ENCODE peak calls at places on chromosome 5, in nine cellular contexts. U, X, C, J, W, T, V, Y and L are unnamed samples.

GRCh38 chr5:4065472-4066320 is 470.1 kb downstream of the IRX1 start:
- DNase-seq in U (no peak), X (no peak), C (no peak), J (no peak), W (no peak), T (no peak), V (no peak), Y (no peak), L (no peak)

GRCh38 chr5:5277118-5277517 is 137.0 kb downstream of the ADAMTS16 start:
- DNase-seq in U (no peak), X (no peak), C (no peak), J (no peak), W (no peak), T (no peak), V (no peak), Y (no peak), L (no peak)

GRCh38 chr5:154831451-154831850 is 19.0 kb downstream of the FAXDC2 start:
- DNase-seq in U (no peak), X (no peak), C (no peak), J (no peak), W (no peak), T (no peak), V (no peak), Y (no peak), L (no peak)

GRCh38 chr5:137636846-137637515 is 98.9 kb downstream of the KLHL3 start:
- DNase-seq in U (no peak), X (no peak), C (no peak), J (no peak), W (no peak), T (no peak), V (no peak), Y (no peak), L (no peak)

GRCh38 chr5:181223729-181224389 is 778 bp downstream of the TRIM41 start:
- DNase-seq in U (peak; percentile 84), X (no peak), C (no peak), J (no peak), W (no peak), T (peak; percentile 41), V (peak; percentile 49), Y (no peak), L (no peak)

GRCh38 chr5:97062046-97062445 is 80.4 kb downstream of the LIX1 start:
- DNase-seq in U (no peak), X (no peak), C (no peak), J (no peak), W (no peak), T (no peak), V (no peak), Y (no peak), L (no peak)

GRCh38 chr5:144377207-144377606 is 206.5 kb downstream of the KCTD16 start:
- DNase-seq in U (no peak), X (no peak), C (no peak), J (no peak), W (no peak), T (no peak), V (no peak), Y (no peak), L (no peak)

GRCh38 chr5:173329370-173330150 is 1.3 kb upstream of the STC2 start:
- DNase-seq in U (no peak), X (no peak), C (peak; percentile 82), J (no peak), W (no peak), T (no peak), V (no peak), Y (no peak), L (no peak)

GRCh38 chr5:43484049-43484849 is 584 bp upstream of the TMEM267 start:
- DNase-seq in U (peak; percentile 91), X (peak; percentile 66), C (peak; percentile 93), J (peak; percentile 89), W (peak; percentile 80), T (peak; percentile 90), V (peak; percentile 78), Y (peak; percentile 81), L (peak; percentile 72)

GRCh38 chr5:177405805-177406204 is 3.6 kb downstream of the F12 start:
- DNase-seq in U (no peak), X (no peak), C (no peak), J (no peak), W (no peak), T (no peak), V (no peak), Y (no peak), L (no peak)

GRCh38 chr5:83095973-83096539 is 18.7 kb downstream of the XRCC4 start:
- DNase-seq in U (peak; percentile 59), X (no peak), C (peak; percentile 89), J (peak; percentile 91), W (peak; percentile 80), T (peak; percentile 83), V (peak; percentile 92), Y (no peak), L (no peak)

GRCh38 chr5:92912280-92912679 is 668.7 kb downstream of the NR2F1-AS1 start:
- DNase-seq in U (no peak), X (no peak), C (no peak), J (no peak), W (no peak), T (no peak), V (no peak), Y (no peak), L (no peak)

GRCh38 chr5:141547488-141547887 is 58.6 kb downstream of the PCDHGC5 start:
- DNase-seq in U (no peak), X (no peak), C (no peak), J (no peak), W (no peak), T (peak; percentile 51), V (peak; percentile 44), Y (no peak), L (no peak)

GRCh38 chr5:2900360-2900759 is 148.9 kb upstream of the IRX2 start:
- DNase-seq in U (no peak), X (no peak), C (no peak), J (no peak), W (no peak), T (no peak), V (no peak), Y (no peak), L (no peak)

GRCh38 chr5:174520420-174521396 is 203.7 kb upstream of the MSX2 start:
- DNase-seq in U (no peak), X (no peak), C (no peak), J (no peak), W (no peak), T (no peak), V (peak; percentile 55), Y (no peak), L (peak; percentile 14)

GRCh38 chr5:95439801-95440493 is 48.8 kb downstream of the FAM81B start:
- DNase-seq in U (no peak), X (no peak), C (no peak), J (no peak), W (no peak), T (no peak), V (no peak), Y (no peak), L (no peak)

GRCh38 chr5:71757590-71758543 is 38.8 kb downstream of the CARTPT start:
- DNase-seq in U (peak; percentile 75), X (no peak), C (peak; percentile 72), J (peak; percentile 67), W (peak; percentile 54), T (peak; percentile 81), V (peak; percentile 60), Y (peak; percentile 27), L (peak; percentile 4)

GRCh38 chr5:101390317-101390908 is 487.3 kb upstream of the ST8SIA4 start:
- DNase-seq in U (no peak), X (no peak), C (peak; percentile 71), J (peak; percentile 1), W (peak; percentile 26), T (peak; percentile 71), V (peak; percentile 50), Y (no peak), L (no peak)

GRCh38 chr5:17379188-17379951 is 118.7 kb upstream of the TAF11L2 start:
- DNase-seq in U (no peak), X (no peak), C (peak; percentile 76), J (no peak), W (peak; percentile 45), T (peak; percentile 15), V (peak; percentile 74), Y (no peak), L (no peak)

GRCh38 chr5:35626108-35626507 is 8.4 kb downstream of the SPEF2 start:
- DNase-seq in U (no peak), X (no peak), C (no peak), J (peak; percentile 29), W (no peak), T (peak; percentile 21), V (no peak), Y (no peak), L (no peak)

GRCh38 chr5:14425581-14425980 is 156.0 kb upstream of the OTULINL start:
- DNase-seq in U (no peak), X (no peak), C (no peak), J (no peak), W (no peak), T (no peak), V (no peak), Y (no peak), L (no peak)